ENCODE peak calls at places on chromosomes 12 and 14, in four cellular contexts. U is endothelial cell of umbilical vein, N is K562, M is IMR-90. H is an unnamed sample. For H3K9me1, the result is how much of the 10 kb centered on the place peaks cover.

GRCh38 chr14:105857223-105857815 is 330.9 kb downstream of the TMEM121 start:
- DNase-seq in U (no peak), M (no peak), N (no peak), H (no peak)

GRCh38 chr14:22606380-22606779 is 8.3 kb downstream of the ABHD4 start:
- DNase-seq in U (no peak), N (no peak), M (peak), H (no peak)

GRCh38 chr12:82858534-82858917 is 171.8 kb downstream of the TMTC2 start:
- DNase-seq in U (no peak), M (no peak), N (no peak), H (no peak)

GRCh38 chr14:52877628-52878027 is 73.2 kb downstream of the FERMT2 start:
- DNase-seq in U (peak), M (peak), N (no peak), H (no peak)

GRCh38 chr14:105064721-105065143 is 498 bp downstream of the GPR132 start:
- DNase-seq in M (peak), N (no peak), U (no peak), H (no peak)

GRCh38 chr14:104119700-104120251 is 18.6 kb upstream of the KIF26A start:
- DNase-seq in M (no peak), U (no peak), N (no peak), H (no peak)

GRCh38 chr14:22471545-22472121 is 117.4 kb downstream of the DAD1 start:
- DNase-seq in M (peak), N (peak), U (peak), H (no peak)

GRCh38 chr12:15540469-15540872 is 218.2 kb downstream of the PTPRO start:
- DNase-seq in N (no peak), U (peak), M (peak), H (no peak)

GRCh38 chr14:94005324-94005723 is 8.2 kb downstream of the CCDC197 start:
- DNase-seq in U (no peak), M (no peak), N (peak), H (no peak)

GRCh38 chr12:573226-573625 is 90.0 kb downstream of the NINJ2 start:
- DNase-seq in U (no peak), N (no peak), M (no peak), H (no peak)

GRCh38 chr14:104558231-104559042 is 21.1 kb upstream of the C14orf180 start:
- DNase-seq in N (no peak), U (no peak), M (no peak), H (no peak)

GRCh38 chr14:94044476-94045091 is 18.4 kb downstream of the OTUB2 start:
- DNase-seq in U (no peak), N (no peak), M (no peak), H (no peak)

GRCh38 chr14:101590616-101591015 is 29.3 kb downstream of the DIO3 start:
- DNase-seq in M (no peak), N (no peak), U (no peak), H (no peak)

GRCh38 chr12:45247589-45247988 is 31.7 kb downstream of the ANO6 start:
- DNase-seq in U (no peak), N (no peak), M (no peak), H (no peak)

GRCh38 chr12:45246202-45246601 is 30.3 kb downstream of the ANO6 start:
- DNase-seq in M (peak), U (no peak), N (no peak), H (no peak)

GRCh38 chr12:45243963-45244362 is 28.1 kb downstream of the ANO6 start:
- DNase-seq in N (no peak), M (no peak), U (no peak), H (no peak)

GRCh38 chr12:45244561-45245348 is 28.9 kb downstream of the ANO6 start:
- DNase-seq in M (peak), N (no peak), U (no peak), H (no peak)

GRCh38 chr12:45242180-45242579 is 26.3 kb downstream of the ANO6 start:
- DNase-seq in M (no peak), N (no peak), U (no peak), H (no peak)
- H3K9me1 ChIP-seq in M (under half), N (under half), U (under half), H (under half)

GRCh38 chr14:81412779-81413178 is 12.7 kb upstream of the STON2 start:
- DNase-seq in U (no peak), N (no peak), M (no peak), H (no peak)

GRCh38 chr14:81415781-81416180 is 15.7 kb upstream of the STON2 start:
- DNase-seq in M (no peak), N (no peak), U (no peak), H (no peak)

GRCh38 chr14:81416233-81416927 is 16.3 kb upstream of the STON2 start:
- DNase-seq in N (peak), U (no peak), M (no peak), H (no peak)

GRCh38 chr14:81416981-81417380 is 16.9 kb upstream of the STON2 start:
- DNase-seq in U (no peak), N (peak), M (no peak), H (no peak)

GRCh38 chr14:81414123-81414522 is 14.0 kb upstream of the STON2 start:
- DNase-seq in U (no peak), M (no peak), N (no peak), H (no peak)
- H3K9me1 ChIP-seq in U (under half), M (under half), N (under half), H (under half)

DNA sequence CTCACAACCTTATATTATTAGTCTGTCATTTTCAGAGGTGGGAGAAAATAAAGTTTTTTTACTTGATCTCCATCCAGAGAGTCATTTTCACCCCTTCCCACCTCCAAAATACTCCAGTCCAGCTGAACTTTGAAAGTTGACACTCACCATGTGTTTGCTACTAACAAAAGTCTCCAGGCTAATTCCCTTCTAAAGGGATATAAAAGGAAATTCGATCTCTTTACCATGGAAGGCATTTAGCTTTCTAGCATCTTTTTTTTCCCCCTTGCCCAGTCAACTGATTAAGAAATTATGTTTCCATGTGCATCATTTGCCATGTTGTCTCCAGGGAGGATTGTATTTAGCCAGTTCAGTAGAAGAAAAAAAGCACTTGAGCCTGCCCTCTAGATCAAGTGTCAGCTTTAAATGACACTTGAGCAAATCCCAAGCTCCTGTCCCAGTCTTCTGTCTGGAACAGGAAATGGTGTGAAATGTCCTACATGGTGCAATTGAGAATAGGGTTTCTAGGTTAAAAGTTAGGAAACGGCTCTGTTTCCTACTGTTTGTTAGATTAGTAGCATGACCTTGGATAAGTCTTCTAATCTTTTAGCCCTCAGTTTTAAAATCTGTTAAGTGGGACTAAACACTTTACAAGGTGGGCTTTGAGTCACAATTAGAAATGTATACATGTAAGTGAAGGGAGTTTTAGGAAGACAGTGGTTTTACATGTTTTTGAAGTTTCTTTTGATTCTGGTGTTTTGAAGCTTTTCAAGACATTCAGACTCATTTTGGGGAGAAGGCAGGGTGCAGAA is 67.2 kb downstream of the GNS start:
- DNase-seq in M (peak), N (no peak), U (no peak), H (no peak)
- H3K9me1 ChIP-seq in M (under half), N (under half), U (under half), H (under half)

GRCh38 chr14:98244162-98244948 is 1027.6 kb downstream of the BCL11B start:
- DNase-seq in U (no peak), M (no peak), N (no peak), H (no peak)
- H3K9me1 ChIP-seq in U (under half), M (under half), N (under half), H (under half)

GRCh38 chr12:114812858-114813761 is 129.1 kb upstream of the TBX3 start:
- DNase-seq in U (no peak), M (peak), N (no peak), H (no peak)
- H3K9me1 ChIP-seq in U (under half), M (under half), N (under half), H (under half)

DNA sequence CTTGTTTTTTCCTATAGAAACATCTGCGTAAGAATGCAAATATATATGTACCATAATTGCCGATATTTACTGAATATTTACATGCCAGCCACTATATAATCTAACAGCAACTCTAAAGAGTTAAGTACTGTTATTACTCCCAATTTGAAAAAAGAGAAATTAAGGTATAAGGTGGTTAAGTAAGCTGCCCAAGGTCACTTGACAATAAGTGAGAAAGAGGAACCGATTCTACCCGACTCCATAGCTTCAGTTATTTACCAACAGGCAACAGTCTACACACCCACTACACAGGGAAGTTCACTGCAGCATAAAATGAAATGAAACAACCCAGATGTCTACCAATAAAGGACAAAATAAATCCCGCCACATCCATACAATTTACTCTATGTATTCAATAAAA is 1.1 kb downstream of the MIS18BP1 start:
- DNase-seq in N (peak), M (peak), U (peak), H (no peak)
- H3K9me1 ChIP-seq in N (under half), M (under half), U (under half), H (under half)

GRCh38 chr14:55746533-55746932 is 166.5 kb downstream of the KTN1 start:
- DNase-seq in N (no peak), M (peak), U (no peak), H (no peak)

GRCh38 chr14:55743551-55743950 is 163.5 kb downstream of the KTN1 start:
- DNase-seq in N (no peak), U (no peak), M (no peak), H (no peak)

GRCh38 chr14:55747186-55747585 is 167.2 kb downstream of the KTN1 start:
- DNase-seq in U (no peak), N (no peak), M (no peak), H (no peak)

GRCh38 chr14:55744321-55744720 is 164.3 kb downstream of the KTN1 start:
- DNase-seq in M (no peak), U (no peak), N (no peak), H (no peak)

DNA sequence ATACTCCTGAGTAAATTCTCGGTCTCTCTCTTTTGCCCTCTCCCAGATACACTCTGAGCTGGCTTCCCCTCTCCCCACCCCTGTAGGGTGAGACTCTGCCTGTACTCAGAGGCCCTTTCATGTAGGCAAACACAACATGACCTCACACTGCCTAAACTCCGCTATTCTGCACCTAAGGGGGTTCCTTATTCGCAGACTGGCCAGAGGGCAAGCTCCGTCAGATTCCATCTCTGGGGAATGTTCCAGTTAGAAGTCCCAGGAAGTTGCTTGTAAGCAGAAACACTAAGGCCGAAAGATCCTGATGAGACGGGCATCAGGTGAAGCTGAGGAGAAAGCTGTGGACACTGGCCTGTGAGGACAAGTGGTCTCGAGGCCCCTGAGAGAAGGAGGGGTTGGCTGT is 165.9 kb downstream of the KTN1 start:
- DNase-seq in U (no peak), M (no peak), N (no peak), H (no peak)
- H3K9me1 ChIP-seq in U (under half), M (under half), N (under half), H (under half)

H was measured in keratinocyte.